ENCODE peak calls at places on chromosomes 16 and 17, in five cellular contexts. P, T, N, K and Q are unnamed samples.

GRCh38 chr17:16989230-16989952 is 17.5 kb upstream of the TNFRSF13B start:
- DNase-seq in N (no peak), K (peak), T (no peak), P (no peak), Q (peak)

GRCh38 chr17:57902800-57903759 is 52.1 kb downstream of the CUEDC1 start:
- DNase-seq in N (peak), K (no peak), P (no peak), T (peak), Q (peak)

GRCh38 chr16:3874242-3874641 is 6.3 kb downstream of the CREBBP start:
- DNase-seq in N (no peak), K (no peak), T (no peak), P (no peak), Q (peak)

GRCh38 chr16:9846362-9847099 is 335.7 kb downstream of the GRIN2A start:
- DNase-seq in T (peak), N (no peak), P (peak), K (no peak), Q (no peak)

GRCh38 chr17:52027620-52028019 is 130.9 kb downstream of the CA10 start:
- DNase-seq in P (peak), T (peak), K (no peak), N (no peak), Q (no peak)

GRCh38 chr17:29038511-29039300 is 4.2 kb upstream of the PIPOX start:
- DNase-seq in P (no peak), N (no peak), T (no peak), K (no peak), Q (no peak)

GRCh38 chr17:81186203-81186602 is 20.2 kb upstream of the AATK start:
- DNase-seq in K (no peak), T (no peak), N (no peak), P (no peak), Q (no peak)

GRCh38 chr16:19118938-19119431 is 5.2 kb downstream of the ITPRIPL2 start:
- DNase-seq in P (no peak), N (no peak), T (peak), K (no peak), Q (no peak)

GRCh38 chr16:85690469-85691064 is 1.8 kb upstream of the GINS2 start:
- DNase-seq in T (no peak), N (no peak), P (no peak), K (no peak), Q (no peak)

GRCh38 chr16:50315346-50315997 is 49.1 kb downstream of the ADCY7 start:
- DNase-seq in N (no peak), P (no peak), K (no peak), T (no peak), Q (no peak)

GRCh38 chr17:68763551-68763950 is 162.4 kb upstream of the FAM20A start:
- DNase-seq in T (peak), P (no peak), N (no peak), K (no peak), Q (no peak)

GRCh38 chr17:14150604-14151003 is 81.3 kb downstream of the COX10 start:
- DNase-seq in P (no peak), T (no peak), K (no peak), N (no peak), Q (no peak)

GRCh38 chr16:28985611-28986041 is 774 bp downstream of the LAT start:
- DNase-seq in P (no peak), T (no peak), K (no peak), N (no peak), Q (no peak)

GRCh38 chr17:83177611-83178532 is 98.5 kb downstream of the METRNL start:
- DNase-seq in P (no peak), T (no peak), K (no peak), N (no peak), Q (peak)

GRCh38 chr16:85960486-85961046 is 61.6 kb downstream of the IRF8 start:
- DNase-seq in K (no peak), N (no peak), T (no peak), P (no peak), Q (no peak)

GRCh38 chr16:67528870-67529638 is 425 bp downstream of the RIPOR1 start:
- DNase-seq in K (no peak), P (no peak), N (no peak), T (peak), Q (peak)

GRCh38 chr16:8853611-8854010 is 15.2 kb downstream of the CARHSP1 start:
- DNase-seq in P (no peak), K (no peak), N (no peak), T (no peak), Q (peak)

DNA sequence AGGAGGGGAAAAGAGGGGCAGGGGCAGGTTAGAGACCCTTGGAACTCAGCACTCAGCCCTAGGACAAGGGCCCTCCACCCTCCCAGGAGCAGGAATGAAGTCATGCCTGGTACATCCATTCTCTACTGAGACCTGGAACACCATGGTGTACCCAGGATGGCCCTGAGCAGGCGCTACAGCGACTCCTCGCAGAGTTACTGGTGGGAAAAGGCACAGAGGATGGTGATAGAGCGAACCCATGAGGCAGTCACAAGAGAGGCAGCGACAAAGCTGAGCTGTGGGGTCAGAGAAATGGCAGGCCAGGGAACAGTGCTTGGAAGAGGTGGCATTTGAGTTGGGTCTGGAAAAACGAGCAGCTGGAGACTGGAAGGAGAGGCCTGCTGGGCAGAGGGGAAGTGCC is 37.5 kb downstream of the SRCIN1 start:
- DNase-seq in N (no peak), T (no peak), K (no peak), P (no peak), Q (no peak)
- H3K27ac ChIP-seq in N (no peak), T (no peak), K (no peak), P (no peak), Q (no peak)

GRCh38 chr16:82758904-82759303 is 132.1 kb downstream of the CDH13 start:
- DNase-seq in N (no peak), T (no peak), K (no peak), P (no peak), Q (no peak)

GRCh38 chr16:82758406-82758805 is 131.6 kb downstream of the CDH13 start:
- DNase-seq in N (no peak), K (no peak), P (no peak), T (no peak), Q (no peak)

GRCh38 chr16:82763371-82763770 is 136.6 kb downstream of the CDH13 start:
- DNase-seq in T (no peak), P (no peak), K (no peak), N (no peak), Q (no peak)

GRCh38 chr16:82761858-82762257 is 135.1 kb downstream of the CDH13 start:
- DNase-seq in P (no peak), T (no peak), N (no peak), K (no peak), Q (no peak)

DNA sequence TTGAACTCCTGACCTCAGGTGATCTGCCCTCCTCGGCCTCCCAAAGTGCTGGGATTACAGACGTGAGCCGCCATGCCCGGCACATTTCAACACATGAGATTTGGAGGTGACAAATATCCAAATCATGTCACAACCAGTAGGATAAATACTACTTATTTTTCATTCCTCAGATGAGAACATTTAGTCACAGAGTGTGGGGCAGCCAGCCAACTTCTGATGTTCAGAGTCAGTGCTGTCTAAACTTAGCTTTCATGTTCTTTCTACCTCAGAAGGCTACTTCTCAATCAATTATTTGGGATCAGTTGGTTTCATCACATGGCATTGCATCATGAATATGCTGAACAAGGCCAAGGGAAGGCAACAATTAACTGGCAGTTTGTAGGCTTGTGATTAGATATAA is 134.5 kb downstream of the CDH13 start:
- DNase-seq in T (no peak), N (peak), P (no peak), K (no peak), Q (no peak)
- H3K27ac ChIP-seq in T (no peak), N (no peak), P (no peak), K (no peak), Q (no peak)

GRCh38 chr17:79402275-79402674 is 208.6 kb downstream of the RBFOX3 start:
- DNase-seq in K (no peak), N (no peak), P (no peak), T (no peak), Q (no peak)

GRCh38 chr17:79404136-79404911 is 206.5 kb downstream of the RBFOX3 start:
- DNase-seq in P (no peak), T (no peak), N (no peak), K (no peak), Q (no peak)

GRCh38 chr17:79399610-79400144 is 211.2 kb downstream of the RBFOX3 start:
- DNase-seq in K (no peak), P (no peak), N (no peak), T (no peak), Q (no peak)

GRCh38 chr17:79400989-79401703 is 209.7 kb downstream of the RBFOX3 start:
- DNase-seq in T (peak), P (no peak), N (peak), K (peak), Q (peak)

GRCh38 chr17:79401704-79402075 is 209.2 kb downstream of the RBFOX3 start:
- DNase-seq in P (no peak), K (no peak), N (no peak), T (no peak), Q (no peak)
- H3K27ac ChIP-seq in P (no peak), K (no peak), N (no peak), T (no peak), Q (no peak)

GRCh38 chr16:54430491-54431030 is 144.0 kb upstream of the IRX3 start:
- DNase-seq in P (no peak), N (no peak), T (peak), K (no peak), Q (no peak)
- H3K27ac ChIP-seq in P (no peak), N (peak), T (no peak), K (no peak), Q (no peak)

DNA sequence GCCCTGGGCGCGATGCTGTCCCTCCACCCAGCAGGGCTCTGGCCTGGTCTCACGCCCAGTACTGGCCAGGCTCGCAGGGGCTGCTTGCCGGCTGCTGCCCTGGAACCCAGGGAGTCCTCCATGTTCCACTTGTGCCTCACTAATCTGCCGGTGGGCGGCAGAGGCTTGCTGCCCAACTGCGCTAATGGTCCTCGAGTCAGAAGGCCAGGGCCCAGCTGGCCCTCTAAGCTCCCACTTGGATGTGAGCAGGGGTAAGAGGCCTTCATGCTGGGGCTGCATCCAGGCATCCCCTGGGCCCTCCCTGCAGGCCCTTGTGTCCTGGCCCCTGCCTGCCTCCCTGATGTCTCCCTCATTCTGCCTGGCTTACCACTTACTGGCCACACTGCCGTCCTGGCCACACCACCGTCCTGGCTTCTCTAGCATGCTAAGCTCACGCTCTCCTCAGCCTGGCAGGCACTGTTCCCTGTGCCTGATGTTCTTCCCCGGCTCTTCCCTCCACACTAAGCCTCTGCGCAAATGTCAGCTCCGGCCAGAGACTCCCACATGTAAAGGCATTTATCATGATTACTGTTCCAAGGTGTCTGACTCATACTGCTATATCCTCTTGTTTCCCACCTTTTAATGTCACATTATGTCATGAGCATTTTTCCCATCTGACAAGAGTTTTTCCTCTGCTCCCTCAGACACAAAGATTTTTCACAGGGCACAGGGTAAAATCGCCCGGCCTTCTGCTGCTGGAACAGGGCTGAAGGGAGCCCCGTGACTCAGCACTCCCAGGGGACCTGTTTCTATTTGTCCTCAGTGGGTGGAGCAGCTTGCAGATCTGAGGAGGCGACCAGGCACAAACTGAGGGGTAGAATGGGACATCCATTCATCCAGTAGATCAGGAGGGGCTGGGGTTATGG is 15.9 kb downstream of the B9D1 start:
- DNase-seq in T (peak), N (peak), P (no peak), K (no peak), Q (peak)
- H3K27ac ChIP-seq in T (peak), N (peak), P (peak), K (no peak), Q (peak)

GRCh38 chr16:31050280-31051030 is 17.1 kb downstream of the STX4 start:
- DNase-seq in P (no peak), N (no peak), T (no peak), K (no peak), Q (no peak)
- H3K27ac ChIP-seq in P (no peak), N (no peak), T (no peak), K (no peak), Q (no peak)

GRCh38 chr16:47467501-47467900 is 6.4 kb downstream of the PHKB start:
- DNase-seq in P (no peak), K (no peak), T (no peak), N (no peak), Q (no peak)
- H3K27ac ChIP-seq in P (no peak), K (no peak), T (no peak), N (no peak), Q (no peak)

DNA sequence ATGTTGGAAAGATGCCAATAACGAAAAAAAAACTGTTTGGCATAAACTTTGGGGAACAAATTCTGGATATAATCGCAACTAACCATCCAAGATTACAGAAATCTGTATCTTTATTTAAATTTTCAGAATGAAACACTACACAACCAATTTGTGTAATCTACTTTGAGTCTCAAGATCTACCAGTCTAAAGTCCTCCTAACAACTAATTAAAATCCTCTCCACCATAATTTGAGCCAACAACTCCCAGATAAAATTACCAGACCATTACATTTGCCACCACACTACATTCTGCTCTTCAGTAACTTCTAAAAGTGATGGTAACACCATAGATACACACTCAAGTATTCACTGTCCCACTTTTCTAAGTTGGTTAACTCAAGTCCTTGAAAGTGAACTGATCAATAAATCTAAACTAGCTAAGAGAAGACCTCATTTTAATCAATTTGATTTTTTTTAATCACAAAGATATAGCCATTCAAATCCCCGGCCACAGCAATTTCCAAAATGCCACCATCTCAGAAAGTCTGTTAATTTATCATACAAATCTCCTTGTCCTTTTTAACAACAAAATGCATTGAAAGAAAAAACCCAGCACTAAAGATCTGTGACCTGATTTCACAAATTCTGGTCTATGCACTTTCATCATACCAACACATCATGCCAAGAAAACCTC is 1.9 kb downstream of the SIAH1 start:
- DNase-seq in T (no peak), P (no peak), K (no peak), N (no peak), Q (no peak)
- H3K27ac ChIP-seq in T (no peak), P (peak), K (no peak), N (peak), Q (peak)